ENCODE peak calls at places on chromosomes 12 and 14, in six cellular contexts. One of them, this sample, is unnamed.

GRCh38 chr14:95319312-95320075 is at the start of gene CLMN:
- DNase-seq in H9: peak
- DNase-seq in neuronal stem cell: peak
- DNase-seq in H1: no peak
- DNase-seq in trophoblast cell: peak
- DNase-seq in IMR-90: peak
- DNase-seq in this sample: peak

GRCh38 chr14:89417469-89418225 is 614 bp upstream of the FOXN3 start:
- DNase-seq in H9: peak
- DNase-seq in neuronal stem cell: peak
- DNase-seq in H1: no peak
- DNase-seq in trophoblast cell: peak
- DNase-seq in IMR-90: peak
- DNase-seq in this sample: peak

GRCh38 chr12:116247377-116247776 is 30.1 kb downstream of the MED13L start:
- DNase-seq in H9: no peak
- DNase-seq in neuronal stem cell: no peak
- DNase-seq in H1: no peak
- DNase-seq in trophoblast cell: no peak
- DNase-seq in IMR-90: peak
- DNase-seq in this sample: peak

GRCh38 chr12:14937014-14937413 is 1.3 kb downstream of the ERP27 start:
- DNase-seq in H9: no peak
- DNase-seq in neuronal stem cell: no peak
- DNase-seq in H1: no peak
- DNase-seq in trophoblast cell: peak
- DNase-seq in IMR-90: no peak
- DNase-seq in this sample: no peak

GRCh38 chr14:24851837-24852236 is 198.1 kb downstream of the STXBP6 start:
- DNase-seq in H9: no peak
- DNase-seq in neuronal stem cell: no peak
- DNase-seq in H1: no peak
- DNase-seq in trophoblast cell: no peak
- DNase-seq in IMR-90: peak
- DNase-seq in this sample: peak

GRCh38 chr14:81341405-81342180 is 58.5 kb downstream of the STON2 start:
- DNase-seq in H9: no peak
- DNase-seq in neuronal stem cell: no peak
- DNase-seq in H1: no peak
- DNase-seq in trophoblast cell: no peak
- DNase-seq in IMR-90: no peak
- DNase-seq in this sample: no peak

GRCh38 chr12:130675791-130676190 is 40.3 kb downstream of the RIMBP2 start:
- DNase-seq in H9: no peak
- DNase-seq in neuronal stem cell: no peak
- DNase-seq in H1: no peak
- DNase-seq in trophoblast cell: no peak
- DNase-seq in IMR-90: no peak
- DNase-seq in this sample: no peak

GRCh38 chr12:76311796-76312195 is 36.4 kb downstream of the BBS10 start:
- DNase-seq in H9: no peak
- DNase-seq in neuronal stem cell: no peak
- DNase-seq in H1: no peak
- DNase-seq in trophoblast cell: no peak
- DNase-seq in IMR-90: peak
- DNase-seq in this sample: peak

GRCh38 chr14:64045091-64045490 is 192.3 kb downstream of the SYNE2 start:
- DNase-seq in H9: no peak
- DNase-seq in neuronal stem cell: no peak
- DNase-seq in H1: no peak
- DNase-seq in trophoblast cell: peak
- DNase-seq in IMR-90: no peak
- DNase-seq in this sample: no peak
- H4K91ac ChIP-seq in H9: no peak
- H4K91ac ChIP-seq in neuronal stem cell: no peak
- H4K91ac ChIP-seq in H1: no peak
- H4K91ac ChIP-seq in trophoblast cell: no peak
- H4K91ac ChIP-seq in IMR-90: no peak
- H4K91ac ChIP-seq in this sample: no peak

DNA sequence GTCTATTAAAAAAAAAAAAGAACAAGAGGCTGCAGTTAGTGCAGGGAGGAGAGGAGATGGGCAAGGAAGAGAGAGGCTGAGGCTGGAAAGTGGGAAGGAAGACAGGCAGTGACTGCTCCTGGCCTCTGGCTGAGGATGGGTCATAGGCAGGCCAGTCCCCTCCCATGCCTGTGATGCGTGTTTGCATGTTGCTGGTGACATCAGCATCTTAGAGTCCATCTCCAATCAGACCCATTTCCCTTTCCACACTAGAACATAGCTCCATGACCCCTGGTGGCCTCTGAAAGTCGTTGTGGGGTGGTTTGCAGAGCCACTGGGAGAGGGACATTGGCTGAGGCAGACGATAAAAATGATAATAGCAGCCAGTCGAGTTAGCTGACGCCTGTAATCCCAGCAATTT is 132.9 kb downstream of the PTPN11 start:
- DNase-seq in H9: no peak
- DNase-seq in neuronal stem cell: no peak
- DNase-seq in H1: no peak
- DNase-seq in trophoblast cell: no peak
- DNase-seq in IMR-90: no peak
- DNase-seq in this sample: no peak
- H4K91ac ChIP-seq in H9: no peak
- H4K91ac ChIP-seq in neuronal stem cell: no peak
- H4K91ac ChIP-seq in H1: no peak
- H4K91ac ChIP-seq in trophoblast cell: no peak
- H4K91ac ChIP-seq in IMR-90: no peak
- H4K91ac ChIP-seq in this sample: no peak

GRCh38 chr14:45905672-45906071 is 652.7 kb upstream of the MIS18BP1 start:
- DNase-seq in H9: no peak
- DNase-seq in neuronal stem cell: no peak
- DNase-seq in H1: no peak
- DNase-seq in trophoblast cell: no peak
- DNase-seq in IMR-90: no peak
- DNase-seq in this sample: no peak
- H4K91ac ChIP-seq in H9: no peak
- H4K91ac ChIP-seq in neuronal stem cell: no peak
- H4K91ac ChIP-seq in H1: no peak
- H4K91ac ChIP-seq in trophoblast cell: no peak
- H4K91ac ChIP-seq in IMR-90: no peak
- H4K91ac ChIP-seq in this sample: no peak

DNA sequence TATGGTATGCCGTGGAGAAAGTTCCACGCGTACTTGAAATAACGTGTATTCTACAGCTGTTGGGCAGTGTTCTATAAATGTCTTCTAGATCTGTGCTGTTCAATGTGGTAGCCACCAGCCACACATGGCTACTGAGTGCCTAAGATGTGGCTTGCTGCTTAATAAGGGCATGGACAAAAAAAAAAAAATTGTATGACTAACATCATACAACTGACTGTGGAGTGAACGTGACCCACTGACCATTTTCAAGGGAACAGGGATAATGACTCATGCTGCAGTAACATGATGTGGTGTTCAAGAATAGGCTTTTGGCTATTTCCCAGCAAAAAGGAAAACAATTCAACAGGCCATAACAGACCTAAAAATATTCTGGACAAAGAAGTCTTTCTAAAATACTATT is 13.0 kb downstream of the ATG14 start:
- DNase-seq in H9: no peak
- DNase-seq in neuronal stem cell: no peak
- DNase-seq in H1: no peak
- DNase-seq in trophoblast cell: peak
- DNase-seq in IMR-90: peak
- DNase-seq in this sample: peak
- H4K91ac ChIP-seq in H9: no peak
- H4K91ac ChIP-seq in neuronal stem cell: no peak
- H4K91ac ChIP-seq in H1: no peak
- H4K91ac ChIP-seq in trophoblast cell: no peak
- H4K91ac ChIP-seq in IMR-90: no peak
- H4K91ac ChIP-seq in this sample: no peak

DNA sequence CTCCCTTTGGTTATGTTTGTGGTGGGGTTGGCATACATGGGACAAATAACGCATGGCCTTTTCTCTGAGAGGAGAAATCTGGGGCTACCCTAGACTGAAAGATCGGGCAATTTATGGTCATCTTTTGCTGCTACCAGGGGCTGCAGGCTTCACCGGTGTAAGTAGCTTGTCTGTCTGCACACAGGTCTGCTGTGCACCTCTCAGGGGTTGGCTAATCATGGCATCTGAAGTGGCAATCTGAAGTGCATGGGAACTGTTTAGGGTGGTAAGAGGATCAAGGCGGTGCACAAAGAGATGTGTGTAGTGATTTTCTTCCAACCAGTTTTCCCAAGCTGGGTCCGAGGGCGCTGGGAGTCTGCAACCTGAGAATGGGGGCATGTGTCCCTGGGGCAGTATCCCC is 141.3 kb downstream of the EMP1 start:
- DNase-seq in H9: no peak
- DNase-seq in neuronal stem cell: no peak
- DNase-seq in H1: no peak
- DNase-seq in trophoblast cell: no peak
- DNase-seq in IMR-90: no peak
- DNase-seq in this sample: no peak
- H4K91ac ChIP-seq in H9: no peak
- H4K91ac ChIP-seq in neuronal stem cell: no peak
- H4K91ac ChIP-seq in H1: no peak
- H4K91ac ChIP-seq in trophoblast cell: no peak
- H4K91ac ChIP-seq in IMR-90: no peak
- H4K91ac ChIP-seq in this sample: no peak

DNA sequence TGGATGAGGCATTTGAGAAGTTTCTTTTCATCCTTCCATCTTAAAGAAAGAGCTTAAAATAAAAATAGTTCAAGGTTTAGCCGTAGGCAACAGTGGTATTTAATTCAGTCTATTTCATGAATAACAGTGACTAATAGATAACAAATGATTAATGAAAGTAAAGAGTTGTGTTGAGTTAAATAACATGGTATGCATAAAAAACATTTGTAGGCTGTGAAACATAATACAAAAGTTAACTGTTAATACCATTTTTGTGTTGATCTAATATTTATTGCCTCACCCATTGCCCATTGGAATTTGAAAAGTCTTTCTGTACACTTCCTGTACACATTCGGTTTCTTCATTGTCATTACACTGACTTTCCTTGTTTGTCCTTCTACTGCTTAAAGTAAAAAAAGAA is 108.6 kb upstream of the PDE3A start:
- DNase-seq in H9: no peak
- DNase-seq in neuronal stem cell: no peak
- DNase-seq in H1: no peak
- DNase-seq in trophoblast cell: no peak
- DNase-seq in IMR-90: no peak
- DNase-seq in this sample: no peak
- H4K91ac ChIP-seq in H9: no peak
- H4K91ac ChIP-seq in neuronal stem cell: no peak
- H4K91ac ChIP-seq in H1: no peak
- H4K91ac ChIP-seq in trophoblast cell: no peak
- H4K91ac ChIP-seq in IMR-90: no peak
- H4K91ac ChIP-seq in this sample: no peak

DNA sequence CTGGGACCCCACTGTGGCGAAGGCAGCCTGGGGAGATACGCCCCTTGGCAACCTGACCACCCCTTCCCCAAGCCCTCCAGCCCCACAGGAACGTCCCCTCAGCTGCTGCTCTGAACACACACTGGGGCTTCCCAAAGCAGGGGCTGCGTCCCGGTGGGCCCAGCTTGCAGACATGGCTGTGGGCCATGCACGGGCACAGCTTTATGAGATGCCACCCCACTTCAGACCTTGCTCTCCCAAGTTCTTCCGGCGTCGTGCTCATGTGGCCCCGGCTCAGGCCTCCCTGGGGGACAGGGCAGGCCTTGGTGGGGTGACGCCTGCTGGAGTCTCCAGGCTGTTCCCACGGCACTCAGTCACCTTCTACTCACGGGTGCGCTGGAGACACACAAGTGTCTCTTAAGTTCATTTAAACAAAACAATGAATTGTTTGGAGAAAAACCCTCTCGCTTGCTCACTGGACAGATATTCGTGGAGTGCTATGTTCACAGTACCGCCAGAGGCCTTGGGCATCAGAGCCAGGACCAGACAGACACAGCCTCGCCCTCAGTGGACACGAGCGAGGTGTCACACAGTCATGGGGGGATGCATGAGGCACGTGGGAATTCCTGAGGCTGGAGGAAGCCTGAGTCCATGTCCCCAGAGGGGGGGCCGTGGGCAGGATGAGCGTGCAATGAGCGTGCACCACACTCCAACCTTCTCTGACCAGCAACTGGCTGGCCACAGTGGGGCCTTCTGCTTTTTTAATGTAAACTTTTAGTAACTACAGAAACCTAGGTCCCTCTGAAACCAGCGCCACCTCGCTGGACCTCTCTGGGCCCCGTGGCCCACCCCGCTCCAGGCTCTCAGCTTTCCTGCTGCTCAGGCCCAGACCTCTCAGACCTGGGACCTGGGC is 4.3 kb downstream of the GALNT9 start:
- DNase-seq in H9: no peak
- DNase-seq in neuronal stem cell: no peak
- DNase-seq in H1: no peak
- DNase-seq in trophoblast cell: no peak
- DNase-seq in IMR-90: peak
- DNase-seq in this sample: no peak
- H4K91ac ChIP-seq in H9: no peak
- H4K91ac ChIP-seq in neuronal stem cell: no peak
- H4K91ac ChIP-seq in H1: no peak
- H4K91ac ChIP-seq in trophoblast cell: no peak
- H4K91ac ChIP-seq in IMR-90: no peak
- H4K91ac ChIP-seq in this sample: peak

GRCh38 chr12:74896186-74896585 is 313.5 kb downstream of the KCNC2 start:
- DNase-seq in H9: no peak
- DNase-seq in neuronal stem cell: no peak
- DNase-seq in H1: no peak
- DNase-seq in trophoblast cell: no peak
- DNase-seq in IMR-90: peak
- DNase-seq in this sample: no peak
- H4K91ac ChIP-seq in H9: no peak
- H4K91ac ChIP-seq in neuronal stem cell: no peak
- H4K91ac ChIP-seq in H1: no peak
- H4K91ac ChIP-seq in trophoblast cell: no peak
- H4K91ac ChIP-seq in IMR-90: no peak
- H4K91ac ChIP-seq in this sample: no peak